ENCODE peak calls at places on chromosomes 12 and 14, in six cellular contexts. B, N, X, M, H and T are unnamed samples.

GRCh38 chr12:128570191-128571065 is 253.3 kb downstream of the SLC15A4 start:
- DNase-seq in N (no peak), X (no peak), M (no peak), H (no peak), B (no peak), T (no peak)

GRCh38 chr12:57756406-57757341 is 1.8 kb downstream of the MARCHF9 start:
- DNase-seq in M (peak; percentile 72), X (no peak), B (no peak), H (no peak), N (no peak), T (peak; percentile 60)

GRCh38 chr12:49565119-49565955 is 2.6 kb downstream of the MCRS1 start:
- DNase-seq in B (no peak), X (no peak), H (no peak), N (no peak), M (no peak), T (no peak)

GRCh38 chr12:129840145-129840884 is 63.5 kb downstream of the TMEM132D start:
- DNase-seq in X (no peak), M (no peak), B (no peak), N (no peak), H (no peak), T (no peak)

GRCh38 chr14:51619551-51619950 is 32.2 kb upstream of the FRMD6 start:
- DNase-seq in N (no peak), X (peak; percentile 73), H (no peak), M (no peak), B (no peak), T (no peak)

GRCh38 chr12:53684654-53685220 is 8.9 kb upstream of the ATP5MC2 start:
- DNase-seq in H (no peak), X (no peak), B (no peak), M (no peak), N (no peak), T (no peak)

GRCh38 chr12:62684586-62685295 is 218.1 kb downstream of the MON2 start:
- DNase-seq in H (peak; percentile 78), B (no peak), N (peak; percentile 71), M (no peak), X (no peak), T (no peak)

GRCh38 chr12:98408681-98409080 is 106.7 kb upstream of the TMPO start:
- DNase-seq in N (no peak), X (no peak), H (no peak), M (no peak), B (no peak), T (no peak)

GRCh38 chr14:29462271-29462670 is 465.4 kb downstream of the PRKD1 start:
- DNase-seq in N (no peak), M (no peak), X (no peak), H (no peak), B (no peak), T (no peak)

GRCh38 chr12:104695453-104696148 is 238.9 kb downstream of the CHST11 start:
- DNase-seq in X (peak; percentile 93), B (no peak), M (no peak), N (peak; percentile 63), H (peak; percentile 91), T (peak; percentile 29)

GRCh38 chr12:53870122-53870521 is 68.5 kb upstream of the HOXC13 start:
- DNase-seq in H (no peak), X (no peak), B (no peak), N (no peak), M (no peak), T (no peak)

GRCh38 chr12:101829639-101830390 is 944 bp downstream of the GNPTAB start:
- DNase-seq in H (no peak), B (no peak), M (no peak), X (no peak), N (no peak), T (peak; percentile 21)

GRCh38 chr12:30792085-30792484 is 37.3 kb upstream of the CAPRIN2 start:
- DNase-seq in M (no peak), X (no peak), N (no peak), B (no peak), H (no peak), T (no peak)

GRCh38 chr12:70459786-70460185 is 93.7 kb downstream of the KCNMB4 start:
- DNase-seq in X (no peak), H (no peak), M (no peak), B (no peak), N (no peak), T (no peak)

GRCh38 chr12:92736605-92737004 is 33.8 kb downstream of the PLEKHG7 start:
- DNase-seq in H (no peak), N (no peak), B (no peak), X (no peak), M (no peak), T (no peak)

GRCh38 chr14:62081956-62082355 is 319.7 kb downstream of the SNAPC1 start:
- DNase-seq in M (no peak), N (no peak), X (no peak), B (no peak), H (no peak), T (no peak)

GRCh38 chr14:74257988-74258704 is 18.9 kb downstream of the VSX2 start:
- DNase-seq in H (no peak), M (no peak), B (no peak), X (no peak), N (no peak), T (no peak)

GRCh38 chr14:61098711-61099110 is 117.7 kb downstream of the SLC38A6 start:
- DNase-seq in M (no peak), N (no peak), H (no peak), X (no peak), B (no peak), T (peak; percentile 33)

GRCh38 chr12:29103539-29103974 is 45.5 kb upstream of the FAR2 start:
- DNase-seq in B (no peak), H (no peak), M (no peak), N (no peak), X (no peak), T (no peak)

GRCh38 chr14:67411375-67411774 is 590 bp downstream of the PLEK2 start:
- DNase-seq in N (no peak), B (no peak), H (no peak), X (no peak), M (no peak), T (peak; percentile 27)
- H3K4me3 ChIP-seq in N (peak overlapping the region; percentile 46), B (peak overlapping the region; percentile 57), H (peak overlapping the region; percentile 46), X (no peak overlapping the region), M (peak overlapping the region; percentile 58), T (peak overlapping the region; percentile 64)

DNA sequence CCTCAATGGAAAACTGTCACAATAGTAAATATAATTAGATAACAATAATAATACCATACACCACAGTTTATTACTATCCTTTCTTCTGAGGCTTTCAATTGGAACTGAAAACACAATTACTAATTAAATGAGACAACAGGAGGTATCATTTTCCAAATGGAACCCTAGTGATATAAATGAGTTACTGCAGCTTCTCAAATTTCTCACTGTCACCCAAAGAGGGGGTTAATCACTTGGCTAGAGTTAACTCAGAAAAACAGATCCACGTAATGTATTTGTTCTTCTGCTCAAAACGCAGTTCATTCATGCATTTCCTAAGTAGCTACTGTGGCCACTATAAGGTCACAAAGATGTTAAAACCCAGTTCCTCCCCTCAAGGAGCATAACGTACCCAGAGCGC is 120.9 kb upstream of the FOXN3 start:
- DNase-seq in N (no peak), H (no peak), B (no peak), M (no peak), X (no peak), T (no peak)
- TF ChIP-seq CTCF in N (no peak), H (no peak), B (no peak), M (no peak), X (no peak), T (no peak)

GRCh38 chr12:122399254-122399591 is 23.2 kb downstream of the CLIP1 start:
- DNase-seq in B (no peak), X (peak; percentile 17), N (no peak), H (no peak), M (no peak), T (no peak)

GRCh38 chr12:122403115-122403770 is 19.2 kb downstream of the CLIP1 start:
- DNase-seq in H (no peak), N (no peak), B (no peak), M (no peak), X (no peak), T (peak; percentile 39)

GRCh38 chr12:122403831-122404230 is 18.6 kb downstream of the CLIP1 start:
- DNase-seq in M (no peak), B (no peak), X (no peak), H (no peak), N (no peak), T (no peak)

GRCh38 chr12:122402264-122402663 is 20.2 kb downstream of the CLIP1 start:
- DNase-seq in X (no peak), N (no peak), B (no peak), H (no peak), M (no peak), T (no peak)

GRCh38 chr12:122399592-122400373 is 22.7 kb downstream of the CLIP1 start:
- DNase-seq in M (peak; percentile 77), N (peak; percentile 88), X (peak; percentile 94), H (peak; percentile 94), B (no peak), T (peak; percentile 89)
- H3K4me3 ChIP-seq in M (peak overlapping the region; percentile 27), N (no peak overlapping the region), X (no peak overlapping the region), H (peak overlapping the region; percentile 44), B (peak overlapping the region; percentile 15), T (peak overlapping the region; percentile 27)

DNA sequence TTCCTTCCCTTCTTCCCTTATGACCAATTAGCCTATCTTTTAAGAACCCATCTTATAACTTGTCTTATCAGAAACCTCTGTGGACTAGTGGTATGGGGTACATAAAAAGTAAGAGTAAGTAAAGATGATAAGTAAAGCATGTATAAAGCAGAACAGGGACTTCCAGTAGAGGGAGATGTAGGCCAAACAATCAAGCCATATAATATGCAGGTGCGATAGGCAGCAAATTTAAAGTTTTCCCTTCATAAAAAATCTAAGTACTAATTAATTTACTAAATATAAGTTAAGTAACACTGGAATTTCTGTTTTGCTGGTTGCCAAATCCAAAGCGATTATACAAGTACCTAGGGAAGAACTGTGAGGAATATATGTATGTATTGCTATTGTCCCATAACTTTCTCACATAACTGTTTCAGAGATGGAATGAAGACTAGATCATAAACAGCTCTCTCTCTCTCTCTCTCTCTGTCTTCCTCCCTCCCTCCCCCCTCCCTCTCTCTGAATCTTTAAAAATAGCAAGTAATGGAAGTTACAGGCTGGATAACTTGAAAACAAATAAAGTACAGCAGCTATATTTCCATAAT is 25.7 kb downstream of the METTL25 start:
- DNase-seq in N (no peak), B (no peak), H (no peak), M (no peak), X (peak; percentile 54), T (peak; percentile 55)
- TF ChIP-seq CTCF in N (peak; percentile 50), B (no peak), H (peak; percentile 32), M (peak; percentile 18), X (peak; percentile 62), T (peak; percentile 63)

GRCh38 chr14:100668352-100668751 is 58.3 kb upstream of the DLK1 start:
- DNase-seq in H (no peak), B (no peak), X (no peak), N (no peak), M (no peak), T (no peak)
- H3K4me3 ChIP-seq in H (no peak overlapping the region), B (no peak overlapping the region), X (no peak overlapping the region), N (no peak overlapping the region), M (no peak overlapping the region), T (no peak overlapping the region)